ENCODE peak calls at places on chromosomes 16 and 17, in six cellular contexts. A is heart left ventricle, U is activated T-cell treated with anti-CD3 and anti-CD28 coated beads for 48 hours, V is iris pigment epithelial cell, G is fibroblast of mammary gland, Y is OCI-LY7. N is an unnamed sample.

GRCh38 chr17:81491193-81491592 is 21.4 kb downstream of the ACTG1 start:
- DNase-seq in A (no peak), V (no peak), G (no peak), Y (no peak), U (no peak), N (no peak)

GRCh38 chr17:48051278-48051677 is 3.1 kb downstream of the NFE2L1 start:
- DNase-seq in G (no peak), V (no peak), A (peak), Y (no peak), U (no peak), N (no peak)

GRCh38 chr16:48542020-48542473 is 67.9 kb downstream of the N4BP1 start:
- DNase-seq in A (peak), V (peak), G (peak), Y (peak), U (peak), N (peak)

GRCh38 chr17:54864070-54864469 is 36.6 kb upstream of the TOM1L1 start:
- DNase-seq in U (no peak), V (no peak), Y (no peak), A (no peak), G (no peak), N (no peak)

GRCh38 chr17:55513885-55514590 is 2.8 kb upstream of the SMIM36 start:
- DNase-seq in V (peak), U (peak), G (peak), Y (peak), A (peak), N (peak)

GRCh38 chr16:973366-973765 is 2.6 kb upstream of the LMF1 start:
- DNase-seq in A (no peak), Y (no peak), G (no peak), U (no peak), V (no peak), N (no peak)

GRCh38 chr17:27218719-27219488 is 75.0 kb upstream of the WSB1 start:
- DNase-seq in G (no peak), A (no peak), V (no peak), U (peak), Y (no peak), N (no peak)

GRCh38 chr16:31141489-31142108 is 6.1 kb upstream of the PRSS8 start:
- DNase-seq in A (peak), G (peak), U (no peak), V (no peak), Y (no peak), N (no peak)

GRCh38 chr16:68737046-68737729 is at the start of gene CDH1:
- DNase-seq in U (no peak), Y (no peak), V (no peak), G (no peak), A (no peak), N (no peak)

GRCh38 chr17:81221842-81222619 is 734 bp downstream of the CEP131 start:
- DNase-seq in Y (no peak), U (no peak), G (no peak), A (no peak), V (no peak), N (no peak)

GRCh38 chr17:45705123-45706009 is 78.8 kb upstream of the CRHR1 start:
- DNase-seq in U (no peak), Y (no peak), V (peak), G (peak), A (no peak), N (no peak)

GRCh38 chr17:37570527-37571093 is 38.6 kb downstream of the SYNRG start:
- DNase-seq in U (peak), A (peak), V (peak), Y (peak), G (peak), N (peak)

GRCh38 chr17:69960755-69961154 is 114.3 kb upstream of the KCNJ16 start:
- DNase-seq in Y (no peak), G (no peak), V (no peak), U (no peak), A (peak), N (no peak)

GRCh38 chr16:56332464-56333079 is 92.8 kb downstream of the AMFR start:
- DNase-seq in A (peak), V (peak), U (no peak), G (peak), Y (no peak), N (no peak)

GRCh38 chr17:8001976-8002645 is at the start of gene GUCY2D:
- DNase-seq in Y (no peak), V (no peak), A (no peak), U (no peak), G (no peak), N (no peak)

GRCh38 chr17:57735707-57736106 is 9.4 kb downstream of the CCDC182 start:
- DNase-seq in G (no peak), U (no peak), V (no peak), A (no peak), Y (peak), N (peak)

GRCh38 chr16:57229079-57229478 is 16.0 kb upstream of the ARL2BP start:
- DNase-seq in A (no peak), U (no peak), G (no peak), V (no peak), Y (no peak), N (no peak)

GRCh38 chr17:58786586-58787295 is 31.1 kb downstream of the PPM1E start:
- DNase-seq in A (no peak), U (no peak), V (peak), G (peak), Y (no peak), N (no peak)

GRCh38 chr16:73746554-73746953 is 550.1 kb upstream of the PSMD7 start:
- DNase-seq in Y (no peak), A (no peak), U (no peak), G (no peak), V (no peak), N (no peak)

GRCh38 chr17:808003-808294 is 25.8 kb downstream of the MRM3 start:
- DNase-seq in U (no peak), Y (no peak), V (no peak), A (no peak), G (no peak), N (no peak)

GRCh38 chr17:62075308-62075815 is 10.3 kb upstream of the MED13 start:
- DNase-seq in V (peak), U (no peak), A (no peak), G (peak), Y (no peak), N (no peak)

GRCh38 chr16:56860226-56861020 is 4.6 kb upstream of the SLC12A3 start:
- DNase-seq in A (no peak), Y (peak), U (no peak), G (no peak), V (no peak), N (no peak)

GRCh38 chr16:17078950-17079631 is 391.7 kb downstream of the XYLT1 start:
- DNase-seq in U (no peak), A (no peak), G (no peak), Y (no peak), V (no peak), N (peak)

GRCh38 chr16:58198022-58198683 is at the start of gene CSNK2A2:
- DNase-seq in A (peak), Y (peak), U (peak), G (peak), V (peak), N (peak)

GRCh38 chr16:79173101-79173500 is 427.4 kb downstream of the MAF start:
- DNase-seq in U (no peak), Y (no peak), A (no peak), G (no peak), V (no peak), N (no peak)

GRCh38 chr16:525520-526180 is 1.9 kb upstream of the CAPN15 start:
- DNase-seq in A (no peak), U (peak), G (peak), Y (no peak), V (peak), N (no peak)